ENCODE peak calls at places on chromosomes 13 and 19, in five cellular contexts. One of them, this sample, is unnamed. For H3K4me1, the result is how much of the 10 kb centered on the place peaks cover.

GRCh38 chr19:50720181-50720920 is 749 bp upstream of the SHANK1 start:
- DNase-seq in CD8-positive, alpha-beta memory T cell: no peak
- DNase-seq in thoracic aorta: no peak
- DNase-seq in suprapubic skin: no peak
- DNase-seq in esophagus squamous epithelium: no peak
- DNase-seq in this sample: no peak

GRCh38 chr19:14686411-14686810 is 3.4 kb upstream of the ZNF333 start:
- DNase-seq in CD8-positive, alpha-beta memory T cell: no peak
- DNase-seq in suprapubic skin: no peak
- DNase-seq in esophagus squamous epithelium: no peak
- DNase-seq in thoracic aorta: no peak
- DNase-seq in this sample: no peak

GRCh38 chr13:109211616-109212015 is 574.8 kb downstream of the IRS2 start:
- DNase-seq in thoracic aorta: no peak
- DNase-seq in CD8-positive, alpha-beta memory T cell: no peak
- DNase-seq in suprapubic skin: no peak
- DNase-seq in esophagus squamous epithelium: no peak
- DNase-seq in this sample: no peak

GRCh38 chr13:29520671-29521070 is 74.8 kb downstream of the SLC7A1 start:
- DNase-seq in suprapubic skin: no peak
- DNase-seq in CD8-positive, alpha-beta memory T cell: no peak
- DNase-seq in thoracic aorta: no peak
- DNase-seq in esophagus squamous epithelium: no peak
- DNase-seq in this sample: no peak

GRCh38 chr19:41936961-41937360 is 8.7 kb upstream of the ERFL start:
- DNase-seq in esophagus squamous epithelium: no peak
- DNase-seq in suprapubic skin: no peak
- DNase-seq in thoracic aorta: no peak
- DNase-seq in CD8-positive, alpha-beta memory T cell: no peak
- DNase-seq in this sample: no peak

GRCh38 chr13:110593430-110594130 is 21.8 kb upstream of the NAXD start:
- DNase-seq in esophagus squamous epithelium: no peak
- DNase-seq in suprapubic skin: no peak
- DNase-seq in thoracic aorta: no peak
- DNase-seq in CD8-positive, alpha-beta memory T cell: no peak
- DNase-seq in this sample: no peak

GRCh38 chr13:21668665-21669599 is 1.9 kb upstream of the FGF9 start:
- DNase-seq in thoracic aorta: no peak
- DNase-seq in suprapubic skin: no peak
- DNase-seq in esophagus squamous epithelium: no peak
- DNase-seq in CD8-positive, alpha-beta memory T cell: peak
- DNase-seq in this sample: peak

GRCh38 chr13:48853381-48854102 is 122.2 kb upstream of the FNDC3A start:
- DNase-seq in esophagus squamous epithelium: no peak
- DNase-seq in suprapubic skin: no peak
- DNase-seq in CD8-positive, alpha-beta memory T cell: no peak
- DNase-seq in thoracic aorta: peak
- DNase-seq in this sample: no peak

GRCh38 chr19:54316746-54317107 is 3.8 kb upstream of the LILRA5 start:
- DNase-seq in suprapubic skin: peak
- DNase-seq in thoracic aorta: no peak
- DNase-seq in CD8-positive, alpha-beta memory T cell: no peak
- DNase-seq in esophagus squamous epithelium: no peak
- DNase-seq in this sample: no peak

GRCh38 chr19:54470276-54470887 is 2.7 kb downstream of the CDC42EP5 start:
- DNase-seq in CD8-positive, alpha-beta memory T cell: no peak
- DNase-seq in suprapubic skin: peak
- DNase-seq in thoracic aorta: no peak
- DNase-seq in esophagus squamous epithelium: no peak
- DNase-seq in this sample: no peak

GRCh38 chr13:38888309-38888708 is 102.3 kb downstream of the STOML3 start:
- DNase-seq in CD8-positive, alpha-beta memory T cell: no peak
- DNase-seq in thoracic aorta: no peak
- DNase-seq in esophagus squamous epithelium: no peak
- DNase-seq in suprapubic skin: no peak
- DNase-seq in this sample: no peak

GRCh38 chr19:6439743-6440142 is 6.2 kb upstream of the SLC25A41 start:
- DNase-seq in thoracic aorta: no peak
- DNase-seq in CD8-positive, alpha-beta memory T cell: no peak
- DNase-seq in esophagus squamous epithelium: no peak
- DNase-seq in suprapubic skin: no peak
- DNase-seq in this sample: no peak

GRCh38 chr19:1841209-1841924 is 6.9 kb downstream of the REXO1 start:
- DNase-seq in CD8-positive, alpha-beta memory T cell: no peak
- DNase-seq in suprapubic skin: no peak
- DNase-seq in esophagus squamous epithelium: no peak
- DNase-seq in thoracic aorta: no peak
- DNase-seq in this sample: no peak

GRCh38 chr19:991174-991931 is 7.2 kb downstream of the WDR18 start:
- DNase-seq in suprapubic skin: no peak
- DNase-seq in thoracic aorta: no peak
- DNase-seq in CD8-positive, alpha-beta memory T cell: peak
- DNase-seq in esophagus squamous epithelium: no peak
- DNase-seq in this sample: no peak

GRCh38 chr19:49340865-49341718 is 5.9 kb downstream of the CD37 start:
- DNase-seq in CD8-positive, alpha-beta memory T cell: no peak
- DNase-seq in suprapubic skin: peak
- DNase-seq in esophagus squamous epithelium: no peak
- DNase-seq in thoracic aorta: no peak
- DNase-seq in this sample: peak

GRCh38 chr19:46678110-46678732 is 17.2 kb upstream of the DACT3 start:
- DNase-seq in esophagus squamous epithelium: no peak
- DNase-seq in suprapubic skin: no peak
- DNase-seq in CD8-positive, alpha-beta memory T cell: peak
- DNase-seq in thoracic aorta: no peak
- DNase-seq in this sample: peak

GRCh38 chr13:23715762-23716235 is 145.6 kb downstream of the TNFRSF19 start:
- DNase-seq in esophagus squamous epithelium: no peak
- DNase-seq in CD8-positive, alpha-beta memory T cell: no peak
- DNase-seq in thoracic aorta: no peak
- DNase-seq in suprapubic skin: no peak
- DNase-seq in this sample: no peak

GRCh38 chr19:18021121-18021755 is 13.3 kb downstream of the ARRDC2 start:
- DNase-seq in thoracic aorta: peak
- DNase-seq in suprapubic skin: peak
- DNase-seq in esophagus squamous epithelium: no peak
- DNase-seq in CD8-positive, alpha-beta memory T cell: peak
- DNase-seq in this sample: peak

GRCh38 chr19:5804516-5805464 is at the start of gene NRTN:
- DNase-seq in esophagus squamous epithelium: no peak
- DNase-seq in suprapubic skin: no peak
- DNase-seq in thoracic aorta: no peak
- DNase-seq in CD8-positive, alpha-beta memory T cell: peak
- DNase-seq in this sample: peak

GRCh38 chr13:109646423-109646822 is 140.0 kb downstream of the IRS2 start:
- DNase-seq in thoracic aorta: no peak
- DNase-seq in suprapubic skin: no peak
- DNase-seq in CD8-positive, alpha-beta memory T cell: no peak
- DNase-seq in esophagus squamous epithelium: no peak
- DNase-seq in this sample: no peak

GRCh38 chr19:56125806-56126590 is 4.9 kb upstream of the ZNF787 start:
- DNase-seq in suprapubic skin: no peak
- DNase-seq in thoracic aorta: no peak
- DNase-seq in CD8-positive, alpha-beta memory T cell: no peak
- DNase-seq in esophagus squamous epithelium: no peak
- DNase-seq in this sample: no peak

GRCh38 chr19:40323705-40324104 is 24.5 kb downstream of the C19orf47 start:
- DNase-seq in CD8-positive, alpha-beta memory T cell: no peak
- DNase-seq in esophagus squamous epithelium: no peak
- DNase-seq in thoracic aorta: no peak
- DNase-seq in suprapubic skin: no peak
- DNase-seq in this sample: no peak
- H3K27ac ChIP-seq in CD8-positive, alpha-beta memory T cell: no peak
- H3K27ac ChIP-seq in esophagus squamous epithelium: no peak
- H3K27ac ChIP-seq in thoracic aorta: no peak
- H3K27ac ChIP-seq in suprapubic skin: peak
- H3K27ac ChIP-seq in this sample: no peak

DNA sequence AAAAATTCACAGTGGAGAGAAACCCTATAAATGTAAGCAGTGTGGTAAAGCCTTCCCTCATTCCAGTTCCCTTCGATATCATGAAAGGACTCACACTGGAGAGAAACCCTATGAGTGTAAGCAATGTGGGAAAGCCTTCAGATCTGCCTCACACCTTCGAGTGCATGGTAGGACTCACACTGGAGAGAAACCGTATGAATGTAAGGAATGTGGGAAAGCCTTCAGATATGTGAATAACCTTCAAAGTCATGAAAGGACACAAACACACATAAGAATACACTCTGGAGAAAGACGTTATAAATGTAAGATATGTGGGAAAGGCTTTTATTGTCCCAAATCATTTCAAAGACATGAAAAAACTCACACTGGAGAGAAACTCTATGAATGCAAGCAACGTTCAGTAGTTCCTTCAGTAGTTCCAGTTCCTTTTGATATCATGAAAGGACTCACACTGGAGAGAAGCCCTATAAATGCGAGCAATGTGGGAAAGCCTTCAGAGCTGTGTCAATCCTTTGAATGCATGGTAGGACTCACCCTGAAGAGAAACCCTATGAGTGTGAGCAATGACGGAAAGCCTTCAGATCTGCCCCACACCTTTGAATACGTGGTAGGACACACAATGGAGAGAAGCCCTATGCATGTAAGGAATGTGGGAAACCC is 16.1 kb upstream of the ZNF439 start:
- DNase-seq in CD8-positive, alpha-beta memory T cell: no peak
- DNase-seq in thoracic aorta: no peak
- DNase-seq in esophagus squamous epithelium: no peak
- DNase-seq in suprapubic skin: no peak
- DNase-seq in this sample: no peak
- H3K4me3 ChIP-seq in CD8-positive, alpha-beta memory T cell: no peak
- H3K4me3 ChIP-seq in thoracic aorta: peak
- H3K4me3 ChIP-seq in esophagus squamous epithelium: no peak
- H3K4me3 ChIP-seq in suprapubic skin: no peak
- H3K4me3 ChIP-seq in this sample: no peak

GRCh38 chr19:16257509-16258002 is 59.8 kb downstream of the AP1M1 start:
- DNase-seq in CD8-positive, alpha-beta memory T cell: no peak
- DNase-seq in esophagus squamous epithelium: no peak
- DNase-seq in suprapubic skin: no peak
- DNase-seq in thoracic aorta: no peak
- DNase-seq in this sample: no peak

GRCh38 chr19:16260794-16261161 is 63.1 kb downstream of the AP1M1 start:
- DNase-seq in CD8-positive, alpha-beta memory T cell: no peak
- DNase-seq in thoracic aorta: no peak
- DNase-seq in suprapubic skin: no peak
- DNase-seq in esophagus squamous epithelium: no peak
- DNase-seq in this sample: no peak

GRCh38 chr19:16260160-16260793 is 62.6 kb downstream of the AP1M1 start:
- DNase-seq in CD8-positive, alpha-beta memory T cell: no peak
- DNase-seq in suprapubic skin: no peak
- DNase-seq in esophagus squamous epithelium: no peak
- DNase-seq in thoracic aorta: no peak
- DNase-seq in this sample: no peak

GRCh38 chr19:16259385-16260159 is 61.9 kb downstream of the AP1M1 start:
- DNase-seq in thoracic aorta: no peak
- DNase-seq in CD8-positive, alpha-beta memory T cell: no peak
- DNase-seq in suprapubic skin: no peak
- DNase-seq in esophagus squamous epithelium: peak
- DNase-seq in this sample: no peak

DNA sequence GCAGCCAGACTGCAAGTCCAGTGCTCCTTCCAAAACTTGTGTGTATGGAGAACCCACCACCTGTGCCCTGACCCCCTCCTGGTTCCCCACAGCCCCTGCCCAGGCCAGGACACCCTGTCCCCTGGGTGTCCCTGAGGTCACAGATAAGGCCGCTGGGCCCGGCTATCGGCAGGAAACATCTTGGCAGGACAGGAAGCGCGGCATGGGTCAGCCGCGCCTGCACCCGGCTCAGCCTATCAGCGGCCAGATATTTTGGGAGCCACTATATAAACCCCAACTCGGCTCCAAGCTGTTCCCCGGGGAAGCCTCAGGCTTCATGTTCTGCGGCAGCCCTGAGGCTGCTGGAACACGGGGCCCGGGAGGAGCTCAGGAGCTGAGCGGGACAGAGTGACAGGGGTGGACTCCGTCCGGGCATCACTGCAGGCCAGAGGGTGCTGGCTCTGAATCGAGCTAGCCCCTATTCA is 60.8 kb downstream of the AP1M1 start:
- DNase-seq in esophagus squamous epithelium: peak
- DNase-seq in suprapubic skin: no peak
- DNase-seq in CD8-positive, alpha-beta memory T cell: no peak
- DNase-seq in thoracic aorta: no peak
- DNase-seq in this sample: peak
- H3K4me1 ChIP-seq in esophagus squamous epithelium: under half
- H3K4me1 ChIP-seq in suprapubic skin: under half
- H3K4me1 ChIP-seq in CD8-positive, alpha-beta memory T cell: half or more
- H3K4me1 ChIP-seq in thoracic aorta: under half
- H3K4me1 ChIP-seq in this sample: under half

GRCh38 chr13:78658630-78659449 is at the start of gene OBI1:
- DNase-seq in CD8-positive, alpha-beta memory T cell: peak
- DNase-seq in thoracic aorta: peak
- DNase-seq in esophagus squamous epithelium: peak
- DNase-seq in suprapubic skin: peak
- DNase-seq in this sample: peak

GRCh38 chr13:78659450-78660110 is 625 bp upstream of the OBI1 start:
- DNase-seq in suprapubic skin: no peak
- DNase-seq in CD8-positive, alpha-beta memory T cell: no peak
- DNase-seq in esophagus squamous epithelium: no peak
- DNase-seq in thoracic aorta: no peak
- DNase-seq in this sample: no peak

GRCh38 chr13:78655906-78656305 is 3.0 kb downstream of the OBI1 start:
- DNase-seq in suprapubic skin: no peak
- DNase-seq in CD8-positive, alpha-beta memory T cell: no peak
- DNase-seq in thoracic aorta: no peak
- DNase-seq in esophagus squamous epithelium: no peak
- DNase-seq in this sample: no peak

GRCh38 chr13:78660130-78660857 is 1.3 kb upstream of the OBI1 start:
- DNase-seq in esophagus squamous epithelium: no peak
- DNase-seq in thoracic aorta: no peak
- DNase-seq in CD8-positive, alpha-beta memory T cell: no peak
- DNase-seq in suprapubic skin: no peak
- DNase-seq in this sample: peak

GRCh38 chr13:78657699-78658629 is 991 bp downstream of the OBI1 start:
- DNase-seq in esophagus squamous epithelium: no peak
- DNase-seq in CD8-positive, alpha-beta memory T cell: no peak
- DNase-seq in suprapubic skin: no peak
- DNase-seq in thoracic aorta: no peak
- DNase-seq in this sample: no peak
- H3K27ac ChIP-seq in esophagus squamous epithelium: peak
- H3K27ac ChIP-seq in CD8-positive, alpha-beta memory T cell: peak
- H3K27ac ChIP-seq in suprapubic skin: peak
- H3K27ac ChIP-seq in thoracic aorta: no peak
- H3K27ac ChIP-seq in this sample: peak